ENCODE peak calls at places on chromosomes 16 and 17, in five cellular contexts. V is activated CD8-positive, alpha-beta T cell treated with anti-CD3 and anti-CD28 coated beads for 36 hours; M is AG04449; J is anterior cingulate cortex; S is T-helper 1 cell. A is an unnamed sample.

GRCh38 chr17:58420841-58421240 is 3.5 kb upstream of the RNF43 start:
- DNase-seq in V (no peak), S (no peak), M (no peak), J (no peak), A (no peak)

GRCh38 chr17:81383504-81384421 is 11.5 kb upstream of the BAHCC1 start:
- DNase-seq in J (no peak), S (no peak), V (no peak), M (no peak), A (no peak)

GRCh38 chr17:72706396-72706981 is 386.0 kb downstream of the SLC39A11 start:
- DNase-seq in J (no peak), V (no peak), S (no peak), M (no peak), A (no peak)

GRCh38 chr16:14369734-14370598 is 260.1 kb downstream of the PARN start:
- DNase-seq in J (no peak), M (no peak), S (no peak), V (no peak), A (no peak)

GRCh38 chr16:72811188-72811720 is 236.7 kb downstream of the ZFHX3 start:
- DNase-seq in M (no peak), S (no peak), V (no peak), J (no peak), A (no peak)

GRCh38 chr16:20647736-20648135 is 49.7 kb downstream of the ACSM1 start:
- DNase-seq in M (no peak), S (no peak), V (no peak), J (no peak), A (no peak)

GRCh38 chr17:33512113-33512512 is 219.0 kb upstream of the ASIC2 start:
- DNase-seq in M (no peak), J (no peak), S (no peak), V (no peak), A (no peak)

GRCh38 chr17:4116516-4116915 is 26.3 kb downstream of the ZZEF1 start:
- DNase-seq in M (no peak), S (no peak), J (no peak), V (no peak), A (no peak)

GRCh38 chr17:38403491-38403890 is 24.8 kb upstream of the ARHGAP23 start:
- DNase-seq in M (no peak), V (no peak), S (no peak), J (no peak), A (no peak)

GRCh38 chr17:78223061-78223460 is 8.4 kb upstream of the TMEM235 start:
- DNase-seq in M (no peak), J (no peak), V (no peak), S (no peak), A (no peak)

GRCh38 chr16:2196162-2196980 is at the start of gene CASKIN1:
- DNase-seq in J (no peak), S (no peak), M (no peak), V (no peak), A (no peak)

GRCh38 chr17:46769531-46770438 is 48.7 kb downstream of the WNT3 start:
- DNase-seq in J (no peak), S (no peak), V (peak), M (no peak), A (no peak)

GRCh38 chr16:2598133-2598641 is 60.4 kb downstream of the PDPK1 start:
- DNase-seq in V (no peak), S (no peak), M (no peak), J (no peak), A (no peak)

GRCh38 chr16:17520567-17520966 is 49.8 kb upstream of the XYLT1 start:
- DNase-seq in V (no peak), M (peak), J (no peak), S (no peak), A (no peak)

GRCh38 chr17:66740226-66740625 is 94.7 kb upstream of the CACNG5 start:
- DNase-seq in V (no peak), M (no peak), S (no peak), J (no peak), A (no peak)

GRCh38 chr16:10921536-10922327 is 20.5 kb downstream of the DEXI start:
- DNase-seq in J (no peak), S (no peak), M (no peak), V (no peak), A (no peak)

GRCh38 chr16:27293343-27293742 is 20.4 kb upstream of the IL4R start:
- DNase-seq in J (no peak), S (no peak), V (no peak), M (no peak), A (no peak)